ENCODE peak calls at places on chromosome 16, in eight cellular contexts. L is endodermal cell; C is psoas muscle; G is naive thymus-derived CD4-positive, alpha-beta T cell; T is esophagus squamous epithelium; V is prostate gland; J is effector memory CD4-positive, alpha-beta T cell; Y is H7. I is an unnamed sample.

GRCh38 chr16:85619089-85619850 is 6.1 kb downstream of the GSE1 start:
- DNase-seq in L (no peak), C (no peak), G (no peak), T (no peak), V (no peak), J (no peak), Y (no peak), I (no peak)

GRCh38 chr16:56549744-56550385 is 15.0 kb upstream of the MT4 start:
- DNase-seq in L (no peak), C (no peak), G (no peak), T (no peak), V (no peak), J (no peak), Y (no peak), I (no peak)

GRCh38 chr16:88804552-88805339 is 1.2 kb downstream of the CDT1 start:
- DNase-seq in L (peak; percentile 80), C (peak; percentile 54), G (no peak), T (no peak), V (no peak), J (no peak), Y (peak; percentile 93), I (no peak)

GRCh38 chr16:72646615-72647014 is 401.3 kb downstream of the ZFHX3 start:
- DNase-seq in L (no peak), C (no peak), G (no peak), T (no peak), V (no peak), J (no peak), Y (no peak), I (no peak)

GRCh38 chr16:85296859-85297698 is 184.8 kb upstream of the CIBAR2 start:
- DNase-seq in L (peak; percentile 83), C (peak; percentile 78), G (peak; percentile 37), T (no peak), V (no peak), J (no peak), Y (peak; percentile 90), I (no peak)

GRCh38 chr16:88727871-88728270 is 21.6 kb downstream of the CTU2 start:
- DNase-seq in L (no peak), C (no peak), G (no peak), T (no peak), V (no peak), J (no peak), Y (no peak), I (no peak)

GRCh38 chr16:56691885-56692284 is 9.6 kb downstream of the MT1X start:
- DNase-seq in L (peak; percentile 69), C (no peak), G (no peak), T (no peak), V (peak; percentile 78), J (no peak), Y (no peak), I (no peak)

GRCh38 chr16:12145918-12146317 is 169.4 kb downstream of the SNX29 start:
- DNase-seq in L (no peak), C (no peak), G (no peak), T (no peak), V (no peak), J (no peak), Y (peak; percentile 48), I (no peak)

GRCh38 chr16:82657239-82657638 is 30.5 kb downstream of the CDH13 start:
- DNase-seq in L (no peak), C (no peak), G (no peak), T (no peak), V (no peak), J (no peak), Y (no peak), I (no peak)

GRCh38 chr16:88688013-88688778 is 1.9 kb upstream of the SNAI3 start:
- DNase-seq in L (peak; percentile 83), C (no peak), G (no peak), T (no peak), V (no peak), J (no peak), Y (peak; percentile 86), I (no peak)

GRCh38 chr16:59950431-59950830 is 1216.3 kb upstream of the GOT2 start:
- DNase-seq in L (no peak), C (no peak), G (no peak), T (no peak), V (no peak), J (no peak), Y (no peak), I (no peak)

GRCh38 chr16:12321363-12321762 is 344.8 kb downstream of the SNX29 start:
- DNase-seq in L (no peak), C (no peak), G (no peak), T (no peak), V (no peak), J (no peak), Y (no peak), I (no peak)

GRCh38 chr16:82748026-82748425 is 121.3 kb downstream of the CDH13 start:
- DNase-seq in L (no peak), C (peak; percentile 68), G (no peak), T (no peak), V (no peak), J (no peak), Y (no peak), I (no peak)

GRCh38 chr16:4607841-4608703 is 6.6 kb downstream of the UBALD1 start:
- DNase-seq in L (peak; percentile 53), C (no peak), G (no peak), T (no peak), V (no peak), J (no peak), Y (peak; percentile 43), I (no peak)

GRCh38 chr16:77618011-77618410 is 104.3 kb upstream of the NUDT7 start:
- DNase-seq in L (no peak), C (no peak), G (no peak), T (no peak), V (no peak), J (no peak), Y (no peak), I (no peak)

GRCh38 chr16:2663553-2664521 is 18.5 kb upstream of the KCTD5 start:
- DNase-seq in L (no peak), C (no peak), G (no peak), T (no peak), V (peak; percentile 64), J (no peak), Y (no peak), I (no peak)

GRCh38 chr16:19123535-19124178 is 9.9 kb downstream of the ITPRIPL2 start:
- DNase-seq in L (no peak), C (peak; percentile 62), G (no peak), T (no peak), V (peak; percentile 77), J (no peak), Y (no peak), I (no peak)

GRCh38 chr16:3959148-3959547 is 78.6 kb upstream of the CREBBP start:
- DNase-seq in L (no peak), C (no peak), G (no peak), T (no peak), V (no peak), J (no peak), Y (no peak), I (no peak)

GRCh38 chr16:84079664-84080063 is 37.1 kb upstream of the SLC38A8 start:
- DNase-seq in L (no peak), C (no peak), G (no peak), T (no peak), V (no peak), J (no peak), Y (no peak), I (no peak)

GRCh38 chr16:84082110-84082509 is 34.6 kb downstream of the MBTPS1 start:
- DNase-seq in L (peak; percentile 71), C (no peak), G (no peak), T (no peak), V (no peak), J (no peak), Y (peak; percentile 54), I (no peak)

GRCh38 chr16:84080813-84081212 is 35.9 kb downstream of the MBTPS1 start:
- DNase-seq in L (no peak), C (no peak), G (no peak), T (no peak), V (no peak), J (no peak), Y (no peak), I (no peak)

GRCh38 chr16:84081446-84081989 is 35.2 kb downstream of the MBTPS1 start:
- DNase-seq in L (no peak), C (no peak), G (no peak), T (no peak), V (no peak), J (no peak), Y (no peak), I (no peak)

DNA sequence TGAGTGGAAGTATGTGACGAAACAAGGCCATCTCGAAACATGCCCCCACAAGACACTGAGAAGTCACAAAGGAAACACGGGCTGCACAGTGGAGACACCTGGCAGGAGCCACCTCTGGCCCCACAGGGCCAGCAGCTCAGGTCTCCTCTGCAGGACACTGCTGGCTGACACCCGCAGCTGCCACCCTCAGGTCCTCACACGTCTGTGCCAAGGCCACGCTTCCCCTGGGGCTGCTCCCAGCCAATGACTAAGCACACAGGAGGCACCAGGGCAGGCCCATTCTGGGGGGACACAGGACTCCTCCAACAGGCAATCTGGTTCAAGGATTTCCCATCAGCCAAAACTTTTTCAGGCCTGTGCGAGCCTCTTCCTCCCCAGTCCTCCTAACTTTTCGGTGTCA is 36.4 kb downstream of the MBTPS1 start:
- DNase-seq in L (no peak), C (peak; percentile 76), G (no peak), T (no peak), V (no peak), J (no peak), Y (no peak), I (no peak)
- H3K36me3 ChIP-seq in L (peaks cover 70% of the 10 kb centered on the region), C (peaks cover 94% of the 10 kb centered on the region), G (peaks cover 8% of the 10 kb centered on the region), T (peaks cover 15% of the 10 kb centered on the region), V (peaks cover 13% of the 10 kb centered on the region), J (peaks cover 72% of the 10 kb centered on the region), Y (peaks cover 10% of the 10 kb centered on the region), I (peaks cover 39% of the 10 kb centered on the region)

GRCh38 chr16:50228364-50228868 is 37.9 kb upstream of the ADCY7 start:
- DNase-seq in L (no peak), C (no peak), G (no peak), T (no peak), V (no peak), J (no peak), Y (no peak), I (no peak)
- H3K4me3 ChIP-seq in L (no peak overlapping the region), C (no peak overlapping the region), G (no peak overlapping the region), T (no peak overlapping the region), V (no peak overlapping the region), J (no peak overlapping the region), Y (no peak overlapping the region), I (no peak overlapping the region)

GRCh38 chr16:87343753-87344050 is 26.5 kb upstream of the C16orf95 start:
- DNase-seq in L (no peak), C (no peak), G (no peak), T (no peak), V (no peak), J (no peak), Y (peak; percentile 58), I (no peak)
- H3K36me3 ChIP-seq in L (peaks cover 19% of the 10 kb centered on the region), C (peaks cover 79% of the 10 kb centered on the region), G (no peaks in the 10 kb centered on the region), T (peaks cover 18% of the 10 kb centered on the region), V (no peaks in the 10 kb centered on the region), J (peaks cover 49% of the 10 kb centered on the region), Y (peaks cover 5% of the 10 kb centered on the region), I (peaks cover 43% of the 10 kb centered on the region)

GRCh38 chr16:65422934-65423333 is 301.1 kb upstream of the CDH11 start:
- DNase-seq in L (no peak), C (no peak), G (no peak), T (no peak), V (no peak), J (no peak), Y (no peak), I (no peak)

GRCh38 chr16:65429504-65430149 is 307.8 kb upstream of the CDH11 start:
- DNase-seq in L (no peak), C (no peak), G (no peak), T (no peak), V (no peak), J (no peak), Y (no peak), I (no peak)

GRCh38 chr16:65421596-65421995 is 299.7 kb upstream of the CDH11 start:
- DNase-seq in L (no peak), C (no peak), G (no peak), T (no peak), V (no peak), J (no peak), Y (no peak), I (no peak)

GRCh38 chr16:65426484-65426883 is 304.6 kb upstream of the CDH11 start:
- DNase-seq in L (no peak), C (no peak), G (no peak), T (no peak), V (no peak), J (no peak), Y (no peak), I (no peak)
- H3K4me3 ChIP-seq in L (no peak overlapping the region), C (no peak overlapping the region), G (no peak overlapping the region), T (no peak overlapping the region), V (no peak overlapping the region), J (no peak overlapping the region), Y (no peak overlapping the region), I (no peak overlapping the region)